ENCODE peak calls at places on chromosomes 4 and X, in five cellular contexts. R is HepG2, T is GM12878, Z is K562, P is HCT116. Q is an unnamed sample.

GRCh38 chrX:44162964-44163475 is 180.5 kb downstream of the EFHC2 start:
- DNase-seq in R (no peak), T (no peak), Z (no peak), P (no peak), Q (no peak)

GRCh38 chrX:153941331-153942252 is 2.9 kb downstream of the RENBP start:
- DNase-seq in R (peak), T (no peak), Z (peak), P (no peak), Q (peak)

GRCh38 chr4:151624606-151625565 is 135.9 kb downstream of the GATB start:
- DNase-seq in R (no peak), T (no peak), Z (no peak), P (no peak), Q (no peak)

GRCh38 chr4:184856277-184856609 is 30.5 kb upstream of the ACSL1 start:
- DNase-seq in R (no peak), T (no peak), Z (no peak), P (no peak), Q (no peak)

GRCh38 chr4:172975651-172976229 is 192.9 kb upstream of the GALNT7 start:
- DNase-seq in R (no peak), T (no peak), Z (no peak), P (no peak), Q (peak)

GRCh38 chrX:349196-349595 is 30.6 kb upstream of the GTPBP6 start:
- DNase-seq in R (no peak), T (no peak), Z (no peak), P (no peak), Q (no peak)

GRCh38 chr4:144310535-144310934 is 170.0 kb upstream of the GYPA start:
- DNase-seq in R (no peak), T (no peak), Z (no peak), P (no peak), Q (no peak)

GRCh38 chr4:149911995-149912394 is 96.4 kb upstream of the IQCM start:
- DNase-seq in R (no peak), T (no peak), Z (no peak), P (no peak), Q (no peak)

GRCh38 chrX:70439016-70439415 is 5.6 kb upstream of the DLG3 start:
- DNase-seq in R (no peak), T (no peak), Z (no peak), P (no peak), Q (no peak)

DNA sequence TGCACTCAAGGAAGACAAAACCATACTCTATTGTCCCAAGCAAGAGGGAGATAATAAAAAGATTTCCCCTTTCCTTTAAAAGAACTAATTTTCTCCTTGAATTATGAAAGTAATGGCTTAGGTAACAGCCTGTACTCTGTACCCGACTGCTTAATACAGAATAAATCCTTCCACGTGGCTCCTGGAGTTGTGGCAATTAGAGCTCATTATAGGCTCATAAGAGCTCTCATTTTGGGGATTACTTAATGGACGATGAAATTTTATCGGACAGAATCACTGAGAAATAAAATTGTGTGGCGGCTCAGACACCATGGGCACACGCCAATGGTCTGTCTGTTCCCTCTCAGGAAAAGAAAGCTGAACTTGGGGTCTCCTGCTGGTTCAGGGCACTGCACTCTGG is 2.8 kb upstream of the GSX2 start:
- DNase-seq in R (no peak), T (no peak), Z (no peak), P (no peak), Q (no peak)
- TF ChIP-seq EZH2 in R (no peak), T (no peak), Z (no peak), P (no peak), Q (peak)

GRCh38 chr4:61614256-61614655 is 414.1 kb downstream of the ADGRL3 start:
- DNase-seq in R (no peak), T (no peak), Z (no peak), P (no peak), Q (no peak)

DNA sequence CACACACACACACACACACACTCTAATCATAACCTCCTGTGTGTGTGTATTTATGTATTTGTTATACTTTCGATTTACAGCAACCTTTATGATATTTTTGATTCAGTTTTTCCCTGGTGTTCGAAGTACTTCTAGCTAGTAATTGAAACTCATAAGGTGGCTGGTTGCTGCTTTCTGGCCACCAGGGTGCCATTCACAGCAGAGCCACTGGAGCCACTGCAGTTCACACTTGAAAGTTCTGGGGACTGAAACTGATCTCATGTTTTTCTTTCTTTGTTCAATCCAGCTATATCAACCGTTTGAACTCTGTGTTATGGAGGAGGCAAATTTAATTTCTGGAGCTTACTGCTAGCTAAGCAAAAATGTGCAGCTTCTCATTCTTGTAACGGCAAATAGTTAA is 419.4 kb downstream of the ADGRL3 start:
- DNase-seq in R (no peak), T (no peak), Z (no peak), P (no peak), Q (peak)
- TF ChIP-seq CTCF in R (no peak), T (no peak), Z (no peak), P (no peak), Q (peak)

GRCh38 chr4:148442830-148443549 is 776 bp upstream of the NR3C2 start:
- DNase-seq in R (no peak), T (no peak), Z (no peak), P (no peak), Q (no peak)
- TF ChIP-seq REST in R (no peak), T (no peak), Z (no peak), P (no peak), Q (no peak)

DNA sequence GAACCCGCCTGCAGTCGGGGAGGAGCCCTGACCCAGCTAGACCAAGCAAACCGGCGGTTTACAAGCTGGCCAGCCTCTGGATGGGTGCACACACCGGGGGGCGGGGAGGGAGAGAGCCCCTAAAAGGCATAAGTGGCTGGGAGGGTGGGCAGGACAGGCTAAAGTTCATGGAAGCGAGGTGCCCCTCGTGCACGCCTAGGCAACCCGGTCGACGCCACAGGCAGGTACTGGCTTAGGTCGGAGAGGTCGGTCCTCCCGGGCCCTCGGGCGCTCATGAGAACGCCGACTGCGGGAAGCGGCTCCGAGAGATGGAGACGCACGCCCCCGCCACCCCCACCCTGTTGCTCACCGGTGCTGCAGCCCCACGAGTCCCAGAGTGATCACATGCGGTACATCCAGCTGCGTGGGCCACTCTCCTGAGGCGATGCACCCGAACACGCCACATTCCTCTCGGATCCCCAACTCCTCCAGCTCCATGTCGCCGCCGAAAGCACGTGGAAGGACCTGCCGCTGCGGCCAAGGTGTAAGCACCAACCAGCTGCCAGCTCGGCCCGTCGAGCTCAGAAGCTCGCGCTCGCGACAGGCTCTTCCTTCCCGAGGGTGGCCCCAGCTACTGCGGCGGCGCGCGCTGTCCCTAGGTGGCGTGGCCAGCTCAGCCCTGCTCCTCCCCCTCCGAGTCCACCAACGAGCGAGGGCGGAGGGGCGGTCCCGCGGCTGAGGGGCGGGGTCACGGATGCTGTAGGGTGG is at the start of gene PPAT:
- DNase-seq in R (peak), T (peak), Z (peak), P (peak), Q (peak)
- TF ChIP-seq EZH2 in R (no peak), T (no peak), Z (no peak), P (no peak), Q (no peak)

Q was measured in GM23338.